ENCODE peak calls at places on chromosomes 1 and 21, in seven cellular contexts. One of them, this sample, is unnamed.
A peak's percentile ranks its signal among the peaks of the same experiment; 100 is the strongest.

GRCh38 chr21:41798326-41798725 is 31.5 kb upstream of the RIPK4 start:
- DNase-seq in mammary epithelial cell: no peak
- DNase-seq in activated CD8-positive, alpha-beta memory T cell treated with anti-CD3 and anti-CD28 coated beads, Interleukin-2, amount 50 U/mL, for 4 hours: no peak
- DNase-seq in astrocyte of the cerebellum: no peak
- DNase-seq in activated T-cell treated with anti-CD3 and anti-CD28 coated beads, Interleukin-2, amount 50 U/mL, for 72 hours: no peak
- DNase-seq in epithelial cell of prostate: no peak
- DNase-seq in substantia nigra: no peak
- DNase-seq in this sample: no peak

GRCh38 chr1:50570064-50570463 is 146.8 kb upstream of the DMRTA2 start:
- DNase-seq in mammary epithelial cell: no peak
- DNase-seq in activated CD8-positive, alpha-beta memory T cell treated with anti-CD3 and anti-CD28 coated beads, Interleukin-2, amount 50 U/mL, for 4 hours: no peak
- DNase-seq in astrocyte of the cerebellum: peak; percentile 32
- DNase-seq in activated T-cell treated with anti-CD3 and anti-CD28 coated beads, Interleukin-2, amount 50 U/mL, for 72 hours: no peak
- DNase-seq in epithelial cell of prostate: no peak
- DNase-seq in substantia nigra: no peak
- DNase-seq in this sample: no peak

GRCh38 chr1:30902653-30903290 is 5.8 kb downstream of the SDC3 start:
- DNase-seq in mammary epithelial cell: no peak
- DNase-seq in activated CD8-positive, alpha-beta memory T cell treated with anti-CD3 and anti-CD28 coated beads, Interleukin-2, amount 50 U/mL, for 4 hours: no peak
- DNase-seq in astrocyte of the cerebellum: no peak
- DNase-seq in activated T-cell treated with anti-CD3 and anti-CD28 coated beads, Interleukin-2, amount 50 U/mL, for 72 hours: no peak
- DNase-seq in epithelial cell of prostate: no peak
- DNase-seq in substantia nigra: no peak
- DNase-seq in this sample: no peak

GRCh38 chr1:17999884-18000283 is 107.7 kb upstream of the IGSF21 start:
- DNase-seq in mammary epithelial cell: no peak
- DNase-seq in activated CD8-positive, alpha-beta memory T cell treated with anti-CD3 and anti-CD28 coated beads, Interleukin-2, amount 50 U/mL, for 4 hours: no peak
- DNase-seq in astrocyte of the cerebellum: no peak
- DNase-seq in activated T-cell treated with anti-CD3 and anti-CD28 coated beads, Interleukin-2, amount 50 U/mL, for 72 hours: no peak
- DNase-seq in epithelial cell of prostate: no peak
- DNase-seq in substantia nigra: no peak
- DNase-seq in this sample: no peak

GRCh38 chr1:171871848-171872247 is 30.6 kb downstream of the DNM3 start:
- DNase-seq in mammary epithelial cell: no peak
- DNase-seq in activated CD8-positive, alpha-beta memory T cell treated with anti-CD3 and anti-CD28 coated beads, Interleukin-2, amount 50 U/mL, for 4 hours: no peak
- DNase-seq in astrocyte of the cerebellum: no peak
- DNase-seq in activated T-cell treated with anti-CD3 and anti-CD28 coated beads, Interleukin-2, amount 50 U/mL, for 72 hours: no peak
- DNase-seq in epithelial cell of prostate: no peak
- DNase-seq in substantia nigra: no peak
- DNase-seq in this sample: no peak

GRCh38 chr21:31030367-31031106 is 7.7 kb downstream of the KRTAP19-8 start:
- DNase-seq in mammary epithelial cell: no peak
- DNase-seq in activated CD8-positive, alpha-beta memory T cell treated with anti-CD3 and anti-CD28 coated beads, Interleukin-2, amount 50 U/mL, for 4 hours: no peak
- DNase-seq in astrocyte of the cerebellum: no peak
- DNase-seq in activated T-cell treated with anti-CD3 and anti-CD28 coated beads, Interleukin-2, amount 50 U/mL, for 72 hours: no peak
- DNase-seq in epithelial cell of prostate: no peak
- DNase-seq in substantia nigra: no peak
- DNase-seq in this sample: no peak

GRCh38 chr1:152344463-152344862 is 15.3 kb downstream of the FLG2 start:
- DNase-seq in mammary epithelial cell: no peak
- DNase-seq in activated CD8-positive, alpha-beta memory T cell treated with anti-CD3 and anti-CD28 coated beads, Interleukin-2, amount 50 U/mL, for 4 hours: no peak
- DNase-seq in astrocyte of the cerebellum: no peak
- DNase-seq in activated T-cell treated with anti-CD3 and anti-CD28 coated beads, Interleukin-2, amount 50 U/mL, for 72 hours: no peak
- DNase-seq in epithelial cell of prostate: no peak
- DNase-seq in substantia nigra: no peak
- DNase-seq in this sample: no peak

GRCh38 chr1:178004926-178005391 is 35.1 kb upstream of the SEC16B start:
- DNase-seq in mammary epithelial cell: peak; percentile 67
- DNase-seq in activated CD8-positive, alpha-beta memory T cell treated with anti-CD3 and anti-CD28 coated beads, Interleukin-2, amount 50 U/mL, for 4 hours: no peak
- DNase-seq in astrocyte of the cerebellum: no peak
- DNase-seq in activated T-cell treated with anti-CD3 and anti-CD28 coated beads, Interleukin-2, amount 50 U/mL, for 72 hours: no peak
- DNase-seq in epithelial cell of prostate: no peak
- DNase-seq in substantia nigra: no peak
- DNase-seq in this sample: no peak

GRCh38 chr1:35544976-35545375 is 12.2 kb downstream of the KIAA0319L start:
- DNase-seq in mammary epithelial cell: no peak
- DNase-seq in activated CD8-positive, alpha-beta memory T cell treated with anti-CD3 and anti-CD28 coated beads, Interleukin-2, amount 50 U/mL, for 4 hours: peak; percentile 59
- DNase-seq in astrocyte of the cerebellum: no peak
- DNase-seq in activated T-cell treated with anti-CD3 and anti-CD28 coated beads, Interleukin-2, amount 50 U/mL, for 72 hours: peak; percentile 59
- DNase-seq in epithelial cell of prostate: no peak
- DNase-seq in substantia nigra: no peak
- DNase-seq in this sample: no peak

GRCh38 chr1:214002472-214002871 is 14.7 kb downstream of the PROX1 start:
- DNase-seq in mammary epithelial cell: peak; percentile 14
- DNase-seq in activated CD8-positive, alpha-beta memory T cell treated with anti-CD3 and anti-CD28 coated beads, Interleukin-2, amount 50 U/mL, for 4 hours: no peak
- DNase-seq in astrocyte of the cerebellum: peak; percentile 62
- DNase-seq in activated T-cell treated with anti-CD3 and anti-CD28 coated beads, Interleukin-2, amount 50 U/mL, for 72 hours: no peak
- DNase-seq in epithelial cell of prostate: no peak
- DNase-seq in substantia nigra: no peak
- DNase-seq in this sample: no peak

GRCh38 chr21:36459098-36459497 is 20.8 kb downstream of the CLDN14 start:
- DNase-seq in mammary epithelial cell: no peak
- DNase-seq in activated CD8-positive, alpha-beta memory T cell treated with anti-CD3 and anti-CD28 coated beads, Interleukin-2, amount 50 U/mL, for 4 hours: no peak
- DNase-seq in astrocyte of the cerebellum: no peak
- DNase-seq in activated T-cell treated with anti-CD3 and anti-CD28 coated beads, Interleukin-2, amount 50 U/mL, for 72 hours: no peak
- DNase-seq in epithelial cell of prostate: no peak
- DNase-seq in substantia nigra: no peak
- DNase-seq in this sample: no peak

GRCh38 chr21:29258626-29259335 is 39.9 kb upstream of the BACH1 start:
- DNase-seq in mammary epithelial cell: peak; percentile 77
- DNase-seq in activated CD8-positive, alpha-beta memory T cell treated with anti-CD3 and anti-CD28 coated beads, Interleukin-2, amount 50 U/mL, for 4 hours: no peak
- DNase-seq in astrocyte of the cerebellum: peak; percentile 43
- DNase-seq in activated T-cell treated with anti-CD3 and anti-CD28 coated beads, Interleukin-2, amount 50 U/mL, for 72 hours: no peak
- DNase-seq in epithelial cell of prostate: peak; percentile 45
- DNase-seq in substantia nigra: no peak
- DNase-seq in this sample: peak; percentile 58

GRCh38 chr1:8976338-8976737 is 30.7 kb downstream of the CA6 start:
- DNase-seq in mammary epithelial cell: no peak
- DNase-seq in activated CD8-positive, alpha-beta memory T cell treated with anti-CD3 and anti-CD28 coated beads, Interleukin-2, amount 50 U/mL, for 4 hours: no peak
- DNase-seq in astrocyte of the cerebellum: no peak
- DNase-seq in activated T-cell treated with anti-CD3 and anti-CD28 coated beads, Interleukin-2, amount 50 U/mL, for 72 hours: no peak
- DNase-seq in epithelial cell of prostate: no peak
- DNase-seq in substantia nigra: no peak
- DNase-seq in this sample: no peak